ENCODE peak calls at places on chromosomes 4 and X, in seven cellular contexts. O is esophagus squamous epithelium, I is heart left ventricle, N is H1, K is uterus, R is upper lobe of right lung, D is right lobe of liver. W is an unnamed sample.
A peak's percentile ranks its signal among the peaks of the same experiment; 100 is the strongest.

GRCh38 chr4:131430302-131430701 is 1718.8 kb upstream of the PCDH10 start:
- DNase-seq in O (no peak), I (no peak), N (no peak), K (no peak), R (no peak), D (no peak), W (no peak)

GRCh38 chr4:147078362-147078761 is 132.7 kb upstream of the TTC29 start:
- DNase-seq in O (no peak), I (no peak), N (no peak), K (no peak), R (no peak), D (no peak), W (no peak)

GRCh38 chrX:71067727-71068051 is 445 bp downstream of the SNX12 start:
- DNase-seq in O (no peak), I (no peak), N (no peak), K (no peak), R (no peak), D (no peak), W (no peak)

GRCh38 chr4:64326507-64326906 is 82.7 kb downstream of the TECRL start:
- DNase-seq in O (no peak), I (no peak), N (no peak), K (no peak), R (no peak), D (no peak), W (no peak)

GRCh38 chrX:47232803-47233332 is at the start of gene USP11:
- DNase-seq in O (no peak), I (peak; percentile 58), N (peak; percentile 55), K (peak; percentile 58), R (peak; percentile 77), D (no peak), W (no peak)

GRCh38 chrX:39836802-39837420 is 260.8 kb downstream of the BCOR start:
- DNase-seq in O (no peak), I (no peak), N (no peak), K (no peak), R (no peak), D (no peak), W (no peak)

GRCh38 chrX:121641560-121641959 is 594.1 kb downstream of the GLUD2 start:
- DNase-seq in O (no peak), I (no peak), N (no peak), K (no peak), R (no peak), D (no peak), W (no peak)

GRCh38 chrX:67725471-67725870 is 181.7 kb downstream of the AR start:
- DNase-seq in O (no peak), I (no peak), N (no peak), K (no peak), R (no peak), D (no peak), W (no peak)

GRCh38 chr4:141215972-141216761 is 4.5 kb upstream of the ZNF330 start:
- DNase-seq in O (no peak), I (no peak), N (no peak), K (no peak), R (no peak), D (no peak), W (no peak)

GRCh38 chr4:141220271-141220654 is 432 bp upstream of the ZNF330 start:
- DNase-seq in O (no peak), I (no peak), N (no peak), K (no peak), R (no peak), D (no peak), W (no peak)

GRCh38 chr4:141215030-141215429 is 5.7 kb upstream of the ZNF330 start:
- DNase-seq in O (no peak), I (no peak), N (no peak), K (no peak), R (no peak), D (no peak), W (no peak)

GRCh38 chr4:141223418-141223817 is 2.7 kb downstream of the ZNF330 start:
- DNase-seq in O (no peak), I (no peak), N (no peak), K (no peak), R (no peak), D (no peak), W (no peak)

GRCh38 chr4:141220655-141221605 is at the start of gene ZNF330:
- DNase-seq in O (peak; percentile 25), I (peak; percentile 94), N (peak; percentile 100), K (peak; percentile 92), R (peak; percentile 94), D (peak; percentile 93), W (peak; percentile 95)
- TF ChIP-seq CTCF in O (no peak), I (no peak), N (no peak), K (peak; percentile 5), R (peak; percentile 6), D (peak; percentile 23), W (no peak)

DNA sequence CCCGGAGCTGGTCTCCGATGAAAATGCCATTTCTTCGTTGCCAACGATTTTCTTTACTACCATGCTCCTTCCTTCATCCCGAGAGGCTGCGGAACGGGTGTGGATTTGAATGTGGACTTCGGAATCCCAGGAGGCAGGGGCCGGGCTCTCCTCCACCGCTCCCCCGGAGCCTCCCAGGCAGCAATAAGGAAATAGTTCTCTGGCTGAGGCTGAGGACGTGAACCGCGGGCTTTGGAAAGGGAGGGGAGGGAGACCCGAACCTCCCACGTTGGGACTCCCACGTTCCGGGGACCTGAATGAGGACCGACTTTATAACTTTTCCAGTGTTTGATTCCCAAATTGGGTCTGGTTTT is 14.4 kb downstream of the SHOX start:
- DNase-seq in O (no peak), I (no peak), N (no peak), K (no peak), R (no peak), D (no peak), W (no peak)
- H3K4me3 ChIP-seq in O (no peak overlapping the region), I (no peak overlapping the region), N (peak overlapping the region; percentile 57), K (no peak overlapping the region), R (no peak overlapping the region), D (no peak overlapping the region), W (no peak overlapping the region)

DNA sequence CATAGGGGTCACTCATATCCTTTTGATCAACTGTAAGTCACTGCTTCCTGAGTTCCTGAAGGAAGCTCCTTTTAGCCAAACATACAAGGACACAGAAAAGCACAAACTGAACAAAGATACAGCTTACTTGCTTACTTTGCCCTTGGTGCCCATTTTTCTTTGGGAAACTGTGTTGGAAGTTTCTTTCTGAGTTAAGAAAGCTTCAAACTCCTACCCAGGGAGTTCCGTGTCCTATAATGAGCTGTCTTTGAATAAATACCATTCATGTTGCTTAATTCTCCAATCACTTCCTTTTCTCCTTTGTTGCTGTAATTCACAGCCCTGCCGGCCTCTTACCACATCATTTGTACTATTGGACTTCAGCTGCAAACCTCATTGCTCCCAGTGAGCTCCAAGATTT is at the start of gene ADH4:
- DNase-seq in O (no peak), I (no peak), N (no peak), K (peak; percentile 20), R (no peak), D (peak; percentile 55), W (no peak)
- H3K4me1 ChIP-seq in O (no peaks in the 10 kb centered on the region), I (no peaks in the 10 kb centered on the region), N (no peaks in the 10 kb centered on the region), K (no peaks in the 10 kb centered on the region), R (no peaks in the 10 kb centered on the region), D (no peaks in the 10 kb centered on the region), W (peaks cover 9% of the 10 kb centered on the region)

GRCh38 chrX:26918633-26919032 is 544.5 kb downstream of the PPP4R3C start:
- DNase-seq in O (no peak), I (no peak), N (no peak), K (no peak), R (no peak), D (peak; percentile 11), W (no peak)
- TF ChIP-seq CTCF in O (no peak), I (peak; percentile 11), N (peak; percentile 58), K (no peak), R (no peak), D (no peak), W (peak; percentile 9)

DNA sequence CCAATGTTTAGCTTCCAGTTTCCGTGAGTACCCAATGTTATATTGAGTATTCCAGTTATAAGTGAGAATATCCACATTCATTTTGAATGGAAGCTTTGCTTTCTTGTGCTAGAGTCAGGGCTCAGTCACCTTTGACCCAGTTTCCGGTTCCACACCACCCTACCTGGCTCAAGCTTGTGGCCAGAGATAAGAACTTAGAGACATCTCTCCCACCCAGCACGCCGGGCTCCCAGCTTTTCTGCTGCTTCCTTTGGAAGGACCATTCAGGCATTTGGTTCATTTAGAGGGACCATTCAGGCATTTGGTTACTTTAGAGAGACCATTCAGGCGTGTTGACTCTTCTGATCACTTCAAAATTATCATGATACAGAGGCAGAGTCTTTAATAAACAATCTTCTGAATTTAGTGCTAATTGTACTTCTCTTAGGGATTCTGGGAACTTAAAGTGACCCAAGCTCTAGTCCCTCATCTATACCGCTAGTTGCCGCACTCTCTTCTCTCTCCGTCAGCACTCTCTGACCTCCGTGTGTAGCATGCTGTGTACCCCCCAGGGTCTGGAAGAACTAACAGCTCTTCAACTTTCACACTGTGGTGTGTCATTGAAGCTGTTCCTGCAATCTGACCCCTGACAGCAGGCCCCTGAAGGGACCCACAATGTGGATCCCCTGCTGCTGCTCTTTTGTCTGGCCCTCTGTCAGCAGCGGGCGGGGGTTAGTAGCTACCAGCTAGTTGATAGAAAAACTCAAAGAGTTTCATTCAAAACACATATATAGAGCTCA is 943.1 kb downstream of the ARAP2 start:
- DNase-seq in O (no peak), I (no peak), N (peak; percentile 59), K (no peak), R (no peak), D (no peak), W (no peak)
- H3K4me3 ChIP-seq in O (no peak overlapping the region), I (no peak overlapping the region), N (peak overlapping the region; percentile 30), K (no peak overlapping the region), R (no peak overlapping the region), D (no peak overlapping the region), W (no peak overlapping the region)

W was measured in tibial artery.